ENCODE peak calls at places on chromosomes 5 and 9, in six cellular contexts. M is astrocyte of the spinal cord; B is IMR-90; E is stimulated activated CD8-positive, alpha-beta memory T cell treated with anti-CD3 and anti-CD28 coated beads, Interleukin-15, amount 100 ng/mL, for 48 hours; Q is mesothelial cell of epicardium; A is psoas muscle. K is an unnamed sample.

GRCh38 chr9:127541865-127542264 is 70.2 kb upstream of the STXBP1 start:
- DNase-seq in M (no peak), B (no peak), Q (no peak), A (peak), E (no peak), K (no peak)

GRCh38 chr5:1942158-1942557 is 59.4 kb upstream of the IRX4 start:
- DNase-seq in E (no peak), Q (no peak), A (no peak), B (no peak), M (no peak), K (no peak)

GRCh38 chr5:159310492-159310891 is 19.8 kb downstream of the IL12B start:
- DNase-seq in A (no peak), B (no peak), E (peak), Q (peak), M (peak), K (peak)

GRCh38 chr9:21415492-21416267 is 6.8 kb downstream of the IFNA8 start:
- DNase-seq in B (no peak), Q (no peak), M (peak), A (no peak), E (no peak), K (no peak)

GRCh38 chr5:56757077-56757476 is 58.3 kb upstream of the MAP3K1 start:
- DNase-seq in E (no peak), B (peak), M (no peak), A (no peak), Q (no peak), K (no peak)

GRCh38 chr5:116440329-116440895 is 134.2 kb downstream of the SEMA6A start:
- DNase-seq in M (no peak), E (no peak), B (no peak), Q (no peak), A (no peak), K (no peak)

GRCh38 chr5:174720612-174721521 is 3.5 kb upstream of the MSX2 start:
- DNase-seq in A (no peak), M (no peak), B (no peak), Q (peak), E (no peak), K (no peak)

GRCh38 chr5:132263548-132264261 is 6.2 kb downstream of the PDLIM4 start:
- DNase-seq in Q (no peak), M (peak), A (peak), E (peak), B (peak), K (peak)

GRCh38 chr5:77281969-77282336 is 71.5 kb downstream of the PDE8B start:
- DNase-seq in E (no peak), A (no peak), M (no peak), B (no peak), Q (no peak), K (no peak)

GRCh38 chr9:14692536-14692917 is 705 bp downstream of the ZDHHC21 start:
- DNase-seq in B (no peak), M (no peak), Q (no peak), A (no peak), E (no peak), K (peak)

GRCh38 chr5:37664551-37664950 is 175.3 kb downstream of the GDNF start:
- DNase-seq in B (no peak), E (no peak), Q (no peak), M (no peak), A (no peak), K (no peak)

GRCh38 chr5:163841-164240 is 27.5 kb upstream of the LRRC14B start:
- DNase-seq in A (peak), Q (no peak), E (no peak), M (no peak), B (no peak), K (no peak)

GRCh38 chr9:126335837-126336236 is 9.2 kb downstream of the MVB12B start:
- DNase-seq in E (no peak), B (no peak), Q (no peak), M (no peak), A (no peak), K (no peak)

GRCh38 chr9:14205463-14205862 is 108.5 kb downstream of the NFIB start:
- DNase-seq in M (peak), Q (no peak), E (no peak), A (no peak), B (peak), K (peak)

GRCh38 chr9:124428751-124429529 is 13.7 kb upstream of the PSMB7 start:
- DNase-seq in A (no peak), M (no peak), Q (no peak), E (no peak), B (no peak), K (no peak)

GRCh38 chr9:107513464-107514092 is 24.0 kb upstream of the KLF4 start:
- DNase-seq in M (no peak), B (no peak), Q (no peak), A (no peak), E (no peak), K (no peak)

GRCh38 chr5:151480384-151480783 is 33.0 kb downstream of the SLC36A1 start:
- DNase-seq in A (no peak), B (peak), M (no peak), E (no peak), Q (no peak), K (peak)

GRCh38 chr9:92947268-92948031 is at the start of gene FGD3:
- DNase-seq in A (no peak), Q (no peak), E (no peak), M (no peak), B (no peak), K (no peak)

GRCh38 chr9:35736201-35736633 is 3.8 kb downstream of the CREB3 start:
- DNase-seq in A (peak), M (peak), E (no peak), Q (no peak), B (peak), K (peak)

GRCh38 chr5:35129921-35130485 is 82.3 kb upstream of the AGXT2 start:
- DNase-seq in E (peak), M (peak), B (peak), A (no peak), Q (no peak), K (peak)

GRCh38 chr5:173613433-173614144 is 2.9 kb downstream of the BOD1 start:
- DNase-seq in M (no peak), Q (no peak), B (no peak), A (no peak), E (no peak), K (no peak)

GRCh38 chr9:77521091-77521490 is 127.0 kb downstream of the GNA14 start:
- DNase-seq in M (no peak), E (no peak), B (no peak), Q (no peak), A (no peak), K (no peak)

GRCh38 chr5:171600736-171601265 is 181.4 kb downstream of the FGF18 start:
- DNase-seq in Q (no peak), A (peak), M (no peak), E (no peak), B (peak), K (peak)

GRCh38 chr5:10468256-10468655 is 26.6 kb downstream of the ROPN1L start:
- DNase-seq in E (no peak), B (no peak), M (no peak), Q (no peak), A (no peak), K (no peak)

GRCh38 chr5:138149530-138149929 is 10.3 kb upstream of the NME5 start:
- DNase-seq in M (no peak), A (no peak), Q (no peak), B (peak), E (no peak), K (no peak)

GRCh38 chr5:95959964-95960801 is 1.5 kb downstream of the ELL2 start:
- DNase-seq in E (no peak), Q (no peak), A (no peak), B (peak), M (peak), K (peak)

GRCh38 chr5:154740483-154740882 is 14.7 kb upstream of the LARP1 start:
- DNase-seq in A (peak), E (no peak), B (peak), Q (no peak), M (peak), K (peak)